ENCODE peak calls at places on chromosomes 2 and 18, in five cellular contexts. One of them, this sample, is unnamed.

GRCh38 chr2:68727698-68728375 is 6.8 kb upstream of the ARHGAP25 start:
- DNase-seq in breast epithelium: no peak
- DNase-seq in left lung: no peak
- DNase-seq in endothelial cell of umbilical vein: no peak
- DNase-seq in BE2C: no peak
- DNase-seq in this sample: no peak

GRCh38 chr2:109304248-109304647 is 175.2 kb downstream of the SH3RF3 start:
- DNase-seq in breast epithelium: no peak
- DNase-seq in left lung: no peak
- DNase-seq in endothelial cell of umbilical vein: no peak
- DNase-seq in BE2C: no peak
- DNase-seq in this sample: no peak

GRCh38 chr18:681985-682384 is 24.5 kb downstream of the TYMS start:
- DNase-seq in breast epithelium: no peak
- DNase-seq in left lung: no peak
- DNase-seq in endothelial cell of umbilical vein: no peak
- DNase-seq in BE2C: no peak
- DNase-seq in this sample: no peak

GRCh38 chr2:104406273-104406726 is 447.6 kb upstream of the POU3F3 start:
- DNase-seq in breast epithelium: no peak
- DNase-seq in left lung: no peak
- DNase-seq in endothelial cell of umbilical vein: no peak
- DNase-seq in BE2C: peak; percentile 42
- DNase-seq in this sample: no peak

GRCh38 chr2:96527990-96528679 is 8.4 kb upstream of the ARID5A start:
- DNase-seq in breast epithelium: no peak
- DNase-seq in left lung: peak; percentile 71
- DNase-seq in endothelial cell of umbilical vein: peak; percentile 75
- DNase-seq in BE2C: no peak
- DNase-seq in this sample: peak; percentile 40

GRCh38 chr2:23375448-23375847 is 9.5 kb upstream of the KLHL29 start:
- DNase-seq in breast epithelium: no peak
- DNase-seq in left lung: no peak
- DNase-seq in endothelial cell of umbilical vein: peak; percentile 22
- DNase-seq in BE2C: peak; percentile 29
- DNase-seq in this sample: no peak

GRCh38 chr18:13067966-13068365 is 76.8 kb downstream of the CEP192 start:
- DNase-seq in breast epithelium: no peak
- DNase-seq in left lung: no peak
- DNase-seq in endothelial cell of umbilical vein: no peak
- DNase-seq in BE2C: no peak
- DNase-seq in this sample: no peak

GRCh38 chr2:222982010-222982908 is 69.7 kb upstream of the KCNE4 start:
- DNase-seq in breast epithelium: no peak
- DNase-seq in left lung: peak; percentile 57
- DNase-seq in endothelial cell of umbilical vein: peak; percentile 54
- DNase-seq in BE2C: peak; percentile 74
- DNase-seq in this sample: no peak

GRCh38 chr2:130727286-130727924 is 1.5 kb upstream of the GPR148 start:
- DNase-seq in breast epithelium: peak; percentile 73
- DNase-seq in left lung: peak; percentile 80
- DNase-seq in endothelial cell of umbilical vein: peak; percentile 72
- DNase-seq in BE2C: peak; percentile 89
- DNase-seq in this sample: peak; percentile 88

GRCh38 chr2:24201496-24201895 is 26.6 kb downstream of the FAM228A start:
- DNase-seq in breast epithelium: no peak
- DNase-seq in left lung: no peak
- DNase-seq in endothelial cell of umbilical vein: no peak
- DNase-seq in BE2C: no peak
- DNase-seq in this sample: no peak

GRCh38 chr2:84302513-84303412 is 156.3 kb downstream of the SUCLG1 start:
- DNase-seq in breast epithelium: no peak
- DNase-seq in left lung: no peak
- DNase-seq in endothelial cell of umbilical vein: peak; percentile 41
- DNase-seq in BE2C: peak; percentile 22
- DNase-seq in this sample: peak; percentile 43

GRCh38 chr2:181678033-181678586 is 2.2 kb downstream of the NEUROD1 start:
- DNase-seq in breast epithelium: peak; percentile 64
- DNase-seq in left lung: peak; percentile 70
- DNase-seq in endothelial cell of umbilical vein: peak; percentile 55
- DNase-seq in BE2C: no peak
- DNase-seq in this sample: no peak

GRCh38 chr18:57432118-57432517 is 3.1 kb upstream of the ONECUT2 start:
- DNase-seq in breast epithelium: no peak
- DNase-seq in left lung: no peak
- DNase-seq in endothelial cell of umbilical vein: no peak
- DNase-seq in BE2C: no peak
- DNase-seq in this sample: no peak

GRCh38 chr18:57431512-57432080 is 3.6 kb upstream of the ONECUT2 start:
- DNase-seq in breast epithelium: no peak
- DNase-seq in left lung: no peak
- DNase-seq in endothelial cell of umbilical vein: no peak
- DNase-seq in BE2C: no peak
- DNase-seq in this sample: no peak

GRCh38 chr18:57429607-57430165 is 5.5 kb upstream of the ONECUT2 start:
- DNase-seq in breast epithelium: no peak
- DNase-seq in left lung: no peak
- DNase-seq in endothelial cell of umbilical vein: no peak
- DNase-seq in BE2C: no peak
- DNase-seq in this sample: no peak

GRCh38 chr18:57430983-57431382 is 4.2 kb upstream of the ONECUT2 start:
- DNase-seq in breast epithelium: no peak
- DNase-seq in left lung: no peak
- DNase-seq in endothelial cell of umbilical vein: no peak
- DNase-seq in BE2C: no peak
- DNase-seq in this sample: no peak

GRCh38 chr18:57430166-57430958 is 4.8 kb upstream of the ONECUT2 start:
- DNase-seq in breast epithelium: no peak
- DNase-seq in left lung: no peak
- DNase-seq in endothelial cell of umbilical vein: no peak
- DNase-seq in BE2C: no peak
- DNase-seq in this sample: no peak
- H3K4me3 ChIP-seq in breast epithelium: no peak overlapping the region
- H3K4me3 ChIP-seq in left lung: no peak overlapping the region
- H3K4me3 ChIP-seq in endothelial cell of umbilical vein: no peak overlapping the region
- H3K4me3 ChIP-seq in BE2C: no peak overlapping the region
- H3K4me3 ChIP-seq in this sample: no peak overlapping the region

GRCh38 chr2:64695656-64696310 is 42.1 kb upstream of the SERTAD2 start:
- DNase-seq in breast epithelium: no peak
- DNase-seq in left lung: no peak
- DNase-seq in endothelial cell of umbilical vein: peak; percentile 72
- DNase-seq in BE2C: no peak
- DNase-seq in this sample: no peak
- H3K4me1 ChIP-seq in breast epithelium: no peaks in the 10 kb centered on the region
- H3K4me1 ChIP-seq in left lung: no peaks in the 10 kb centered on the region
- H3K4me1 ChIP-seq in endothelial cell of umbilical vein: peaks cover 28% of the 10 kb centered on the region
- H3K4me1 ChIP-seq in BE2C: no peaks in the 10 kb centered on the region
- H3K4me1 ChIP-seq in this sample: no peaks in the 10 kb centered on the region

DNA sequence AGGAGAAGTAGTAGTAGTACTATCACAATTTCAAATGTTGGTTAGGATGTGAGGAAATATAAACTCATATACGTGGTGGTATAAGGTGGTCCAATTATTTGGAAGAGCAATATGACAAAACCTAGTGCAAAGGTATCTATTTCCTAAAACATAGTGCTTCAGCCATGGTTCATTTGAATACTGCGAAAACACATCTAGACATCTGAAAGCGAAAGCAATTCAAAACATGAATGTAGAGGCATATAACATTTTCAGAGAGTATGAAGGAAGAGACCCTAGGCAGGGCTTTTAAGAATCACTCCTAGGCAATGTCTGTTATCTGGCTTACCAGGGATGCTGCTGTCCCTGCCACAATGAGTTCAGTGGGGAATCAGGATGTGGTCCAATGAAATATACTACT is 1085.8 kb downstream of the TDRD15 start:
- DNase-seq in breast epithelium: no peak
- DNase-seq in left lung: no peak
- DNase-seq in endothelial cell of umbilical vein: no peak
- DNase-seq in BE2C: no peak
- DNase-seq in this sample: no peak
- H3K9me3 ChIP-seq in breast epithelium: no peaks in the 10 kb centered on the region
- H3K9me3 ChIP-seq in left lung: peaks cover 4% of the 10 kb centered on the region
- H3K9me3 ChIP-seq in endothelial cell of umbilical vein: peaks cover 2% of the 10 kb centered on the region
- H3K9me3 ChIP-seq in BE2C: no peaks in the 10 kb centered on the region
- H3K9me3 ChIP-seq in this sample: no peaks in the 10 kb centered on the region

DNA sequence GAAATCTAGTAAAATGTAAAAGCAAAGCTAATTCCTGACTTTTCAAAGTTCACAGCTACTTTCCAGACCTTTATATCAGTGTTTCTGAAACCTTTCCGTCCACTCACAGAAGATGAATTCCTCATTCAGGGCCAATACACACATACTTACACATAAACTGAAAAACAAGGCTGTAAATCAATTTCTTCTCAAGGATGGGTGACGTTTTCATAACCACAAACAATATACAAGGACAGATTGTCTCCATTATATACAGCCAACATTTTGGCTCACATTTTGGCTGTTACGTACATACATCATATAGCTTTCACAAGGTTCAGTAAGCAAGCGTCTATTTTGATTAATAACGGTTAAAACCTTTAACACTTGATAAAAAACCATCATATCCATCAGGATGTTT is 1.4 kb downstream of the RPRD1A start:
- DNase-seq in breast epithelium: no peak
- DNase-seq in left lung: no peak
- DNase-seq in endothelial cell of umbilical vein: peak; percentile 64
- DNase-seq in BE2C: no peak
- DNase-seq in this sample: no peak
- H3K4me3 ChIP-seq in breast epithelium: peak overlapping the region; percentile 88
- H3K4me3 ChIP-seq in left lung: peak overlapping the region; percentile 86
- H3K4me3 ChIP-seq in endothelial cell of umbilical vein: peak overlapping the region; percentile 60
- H3K4me3 ChIP-seq in BE2C: peak overlapping the region; percentile 73
- H3K4me3 ChIP-seq in this sample: no peak overlapping the region

GRCh38 chr18:48027401-48027931 is 97.0 kb upstream of the SMAD2 start:
- DNase-seq in breast epithelium: no peak
- DNase-seq in left lung: peak; percentile 40
- DNase-seq in endothelial cell of umbilical vein: no peak
- DNase-seq in BE2C: no peak
- DNase-seq in this sample: no peak
- H3K4me1 ChIP-seq in breast epithelium: peaks cover 18% of the 10 kb centered on the region
- H3K4me1 ChIP-seq in left lung: peaks cover 5% of the 10 kb centered on the region
- H3K4me1 ChIP-seq in endothelial cell of umbilical vein: peaks cover 10% of the 10 kb centered on the region
- H3K4me1 ChIP-seq in BE2C: peaks cover 15% of the 10 kb centered on the region
- H3K4me1 ChIP-seq in this sample: no peaks in the 10 kb centered on the region

GRCh38 chr2:145750617-145751016 is 1230.7 kb upstream of the ZEB2 start:
- DNase-seq in breast epithelium: no peak
- DNase-seq in left lung: no peak
- DNase-seq in endothelial cell of umbilical vein: no peak
- DNase-seq in BE2C: no peak
- DNase-seq in this sample: no peak
- H3K9me3 ChIP-seq in breast epithelium: no peaks in the 10 kb centered on the region
- H3K9me3 ChIP-seq in left lung: no peaks in the 10 kb centered on the region
- H3K9me3 ChIP-seq in endothelial cell of umbilical vein: no peaks in the 10 kb centered on the region
- H3K9me3 ChIP-seq in BE2C: no peaks in the 10 kb centered on the region
- H3K9me3 ChIP-seq in this sample: no peaks in the 10 kb centered on the region

GRCh38 chr2:227238242-227239237 is 74.1 kb downstream of the COL4A3 start:
- DNase-seq in breast epithelium: peak; percentile 61
- DNase-seq in left lung: peak; percentile 60
- DNase-seq in endothelial cell of umbilical vein: peak; percentile 62
- DNase-seq in BE2C: peak; percentile 70
- DNase-seq in this sample: peak; percentile 67

GRCh38 chr2:227234432-227234831 is 70.0 kb downstream of the COL4A3 start:
- DNase-seq in breast epithelium: no peak
- DNase-seq in left lung: no peak
- DNase-seq in endothelial cell of umbilical vein: no peak
- DNase-seq in BE2C: no peak
- DNase-seq in this sample: no peak

GRCh38 chr2:227241005-227241404 is 76.6 kb downstream of the COL4A3 start:
- DNase-seq in breast epithelium: no peak
- DNase-seq in left lung: no peak
- DNase-seq in endothelial cell of umbilical vein: no peak
- DNase-seq in BE2C: no peak
- DNase-seq in this sample: no peak

DNA sequence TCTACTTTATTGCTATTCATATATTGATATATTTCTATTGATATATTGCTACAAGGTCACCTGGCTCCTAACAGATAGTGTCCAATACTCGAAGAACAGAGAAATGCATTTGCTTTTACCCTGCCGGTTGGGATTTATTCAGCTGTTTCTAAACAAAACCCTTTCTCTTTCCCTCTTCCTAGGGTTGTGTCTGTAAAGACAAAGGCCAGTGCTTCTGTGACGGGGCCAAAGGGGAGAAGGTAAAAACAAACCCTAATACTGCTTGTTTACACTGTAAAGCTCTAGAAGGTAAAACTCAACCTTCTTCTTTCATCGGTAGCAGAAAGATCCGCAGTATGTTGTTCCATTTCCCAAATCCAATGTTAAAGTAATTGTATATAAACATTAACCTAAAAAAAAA is 73.4 kb downstream of the COL4A3 start:
- DNase-seq in breast epithelium: no peak
- DNase-seq in left lung: no peak
- DNase-seq in endothelial cell of umbilical vein: no peak
- DNase-seq in BE2C: no peak
- DNase-seq in this sample: no peak
- H3K4me3 ChIP-seq in breast epithelium: no peak overlapping the region
- H3K4me3 ChIP-seq in left lung: no peak overlapping the region
- H3K4me3 ChIP-seq in endothelial cell of umbilical vein: no peak overlapping the region
- H3K4me3 ChIP-seq in BE2C: no peak overlapping the region
- H3K4me3 ChIP-seq in this sample: no peak overlapping the region

This sample was measured in mucosa of descending colon.